ENCODE peak calls at places on chromosomes 16 and 17, in seven cellular contexts. E is Panc1, H is A549, I is GM23338, B is K562, Q is SK-N-SH, G is GM12878. N is an unnamed sample.

GRCh38 chr16:88014954-88015805 is 63.9 kb downstream of the BANP start:
- DNase-seq in E (no peak), H (no peak), I (no peak), B (no peak), Q (no peak), G (no peak), N (no peak)

GRCh38 chr17:81941484-81942166 is 4.5 kb upstream of the PYCR1 start:
- DNase-seq in E (no peak), H (no peak), I (peak; percentile 75), B (no peak), Q (no peak), G (no peak), N (no peak)

GRCh38 chr16:86951831-86952598 is 365.2 kb downstream of the C16orf95 start:
- DNase-seq in E (no peak), H (peak; percentile 64), I (no peak), B (peak; percentile 16), Q (no peak), G (no peak), N (no peak)

GRCh38 chr16:55324491-55325447 is 766 bp downstream of the IRX6 start:
- DNase-seq in E (no peak), H (no peak), I (peak; percentile 49), B (no peak), Q (peak; percentile 68), G (no peak), N (no peak)

GRCh38 chr17:54876656-54877195 is 23.9 kb upstream of the TOM1L1 start:
- DNase-seq in E (no peak), H (no peak), I (peak; percentile 26), B (no peak), Q (no peak), G (no peak), N (no peak)

GRCh38 chr17:81064746-81065475 is 30.0 kb downstream of the BAIAP2 start:
- DNase-seq in E (no peak), H (no peak), I (no peak), B (no peak), Q (no peak), G (no peak), N (no peak)

GRCh38 chr16:89442990-89443726 is 47.2 kb downstream of the ANKRD11 start:
- DNase-seq in E (no peak), H (peak; percentile 85), I (no peak), B (peak; percentile 50), Q (peak; percentile 60), G (no peak), N (peak; percentile 21)

GRCh38 chr17:8253801-8254200 is 4.7 kb downstream of the PFAS start:
- DNase-seq in E (no peak), H (no peak), I (no peak), B (peak; percentile 39), Q (no peak), G (no peak), N (no peak)

GRCh38 chr17:4108397-4108796 is 34.4 kb downstream of the ZZEF1 start:
- DNase-seq in E (no peak), H (no peak), I (no peak), B (no peak), Q (no peak), G (no peak), N (no peak)

GRCh38 chr16:50879873-50880695 is 138.2 kb downstream of the CYLD start:
- DNase-seq in E (no peak), H (no peak), I (peak; percentile 77), B (no peak), Q (no peak), G (no peak), N (no peak)

GRCh38 chr16:89749637-89750036 is 28.3 kb downstream of the ZNF276 start:
- DNase-seq in E (no peak), H (no peak), I (no peak), B (no peak), Q (no peak), G (no peak), N (peak; percentile 73)

GRCh38 chr16:50547340-50547865 is 793 bp upstream of the NKD1 start:
- DNase-seq in E (no peak), H (peak; percentile 68), I (peak; percentile 61), B (peak; percentile 17), Q (peak; percentile 82), G (peak; percentile 5), N (peak; percentile 17)

GRCh38 chr17:10087333-10087732 is 111.1 kb downstream of the GAS7 start:
- DNase-seq in E (no peak), H (no peak), I (no peak), B (no peak), Q (no peak), G (no peak), N (no peak)

GRCh38 chr17:80612997-80613731 is 68.5 kb downstream of the RPTOR start:
- DNase-seq in E (no peak), H (no peak), I (no peak), B (no peak), Q (no peak), G (no peak), N (no peak)

GRCh38 chr17:8707232-8707590 is 37.4 kb downstream of the CCDC42 start:
- DNase-seq in E (no peak), H (no peak), I (no peak), B (no peak), Q (no peak), G (no peak), N (no peak)

GRCh38 chr17:50613596-50613995 is 21.1 kb upstream of the ABCC3 start:
- DNase-seq in E (no peak), H (no peak), I (no peak), B (peak; percentile 44), Q (peak; percentile 67), G (no peak), N (no peak)

GRCh38 chr17:50611639-50612038 is 23.0 kb upstream of the ABCC3 start:
- DNase-seq in E (no peak), H (no peak), I (no peak), B (no peak), Q (no peak), G (no peak), N (no peak)

GRCh38 chr17:50613007-50613406 is 21.7 kb upstream of the ABCC3 start:
- DNase-seq in E (no peak), H (no peak), I (no peak), B (no peak), Q (no peak), G (no peak), N (no peak)

GRCh38 chr17:50614471-50615051 is 20.1 kb upstream of the ABCC3 start:
- DNase-seq in E (no peak), H (no peak), I (no peak), B (no peak), Q (peak; percentile 79), G (no peak), N (no peak)

GRCh38 chr17:50612281-50612680 is 22.4 kb upstream of the ABCC3 start:
- DNase-seq in E (no peak), H (no peak), I (no peak), B (no peak), Q (no peak), G (no peak), N (no peak)
- H3K27ac ChIP-seq in E (no peak overlapping the region), H (no peak overlapping the region), I (no peak overlapping the region), B (no peak overlapping the region), Q (no peak overlapping the region), G (no peak overlapping the region), N (no peak overlapping the region)

DNA sequence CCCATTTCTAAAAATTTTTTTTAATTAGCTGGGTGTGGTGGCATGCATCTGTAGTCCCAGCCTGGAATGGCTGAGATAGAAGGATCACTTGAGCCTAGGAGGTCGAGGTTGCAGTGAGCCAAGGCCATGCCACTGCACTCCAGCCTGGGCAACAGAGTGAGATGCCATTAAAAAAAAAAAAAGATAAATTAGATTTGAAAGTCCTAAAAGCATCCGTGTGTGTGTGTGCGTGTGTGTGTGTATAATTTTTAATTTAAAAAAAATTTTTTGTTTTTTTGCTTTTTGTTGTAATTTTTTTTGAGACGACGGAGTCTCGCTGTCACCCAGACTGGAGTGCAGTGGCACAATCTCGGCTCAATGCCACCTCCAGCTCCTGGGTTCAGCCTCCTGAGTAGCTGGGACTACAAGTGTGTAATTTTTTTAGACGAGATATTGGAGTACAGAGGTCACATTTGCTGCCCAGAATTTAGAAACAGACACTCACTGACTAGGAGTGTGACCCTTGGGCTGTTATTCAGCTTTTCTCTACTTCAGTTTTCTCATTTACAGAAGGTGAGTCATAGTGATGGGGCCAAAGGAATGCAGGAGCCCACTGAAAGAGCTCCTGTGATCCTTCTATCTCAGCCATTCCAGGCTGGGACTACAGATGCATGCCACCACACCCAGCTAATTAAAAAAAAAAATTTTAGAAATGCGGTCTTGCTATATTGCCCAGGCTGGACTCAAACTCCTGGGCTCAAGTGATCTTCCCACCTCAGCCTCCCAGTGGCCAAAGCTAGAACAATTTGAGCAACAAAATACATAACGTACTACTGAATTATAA is 25.5 kb upstream of the TBX4 start:
- DNase-seq in E (no peak), H (peak; percentile 63), I (no peak), B (no peak), Q (no peak), G (no peak), N (no peak)
- TF ChIP-seq CTCF in E (no peak), H (peak; percentile 25), I (no peak), B (no peak), Q (peak; percentile 41), G (no peak), N (no peak)

GRCh38 chr16:23640959-23641765 is at the start of the genes DCTN5 and PALB2:
- DNase-seq in E (peak; percentile 77), H (peak; percentile 95), I (peak; percentile 98), B (peak; percentile 98), Q (peak; percentile 95), G (peak; percentile 83), N (peak; percentile 87)

GRCh38 chr16:23640669-23640958 is 496 bp downstream of the PALB2 start:
- DNase-seq in E (no peak), H (peak; percentile 34), I (peak; percentile 57), B (peak; percentile 41), Q (peak; percentile 41), G (no peak), N (peak; percentile 43)

GRCh38 chr16:23634461-23635036 is 6.6 kb downstream of the PALB2 start:
- DNase-seq in E (no peak), H (no peak), I (no peak), B (no peak), Q (no peak), G (no peak), N (no peak)

GRCh38 chr16:23635958-23636357 is 5.2 kb downstream of the PALB2 start:
- DNase-seq in E (no peak), H (no peak), I (no peak), B (peak; percentile 15), Q (no peak), G (no peak), N (peak; percentile 22)
- TF ChIP-seq REST in E (no peak), H (no peak), I (no peak), B (no peak), Q (no peak), G (no peak), N (no peak)

GRCh38 chr16:15993541-15993940 is 44.1 kb downstream of the ABCC1 start:
- DNase-seq in E (no peak), H (no peak), I (no peak), B (no peak), Q (no peak), G (no peak), N (no peak)
- H3K27ac ChIP-seq in E (peak overlapping the region; percentile 99), H (peak overlapping the region; percentile 85), I (no peak overlapping the region), B (no peak overlapping the region), Q (peak overlapping the region; percentile 63), G (no peak overlapping the region), N (no peak overlapping the region)